ENCODE peak calls at places on chromosomes 13 and 19, in seven cellular contexts. G is BJ, Y is testis, T is heart left ventricle, R is GM06990, A is transverse colon, C is retinal pigment epithelial cell. P is an unnamed sample.

GRCh38 chr13:40776681-40777165 is 5.7 kb upstream of the MRPS31 start:
- DNase-seq in G (no peak), A (peak), T (no peak), Y (no peak), R (peak), C (no peak), P (no peak)

GRCh38 chr19:55454787-55455243 is 6.6 kb downstream of the ISOC2 start:
- DNase-seq in C (no peak), R (no peak), G (no peak), T (no peak), A (no peak), Y (peak), P (no peak)

GRCh38 chr19:30841934-30842333 is 469.8 kb downstream of the ZNF536 start:
- DNase-seq in G (no peak), C (no peak), R (no peak), Y (no peak), A (no peak), T (no peak), P (no peak)

GRCh38 chr19:12137541-12137940 is 2.6 kb downstream of the ZNF20 start:
- DNase-seq in A (no peak), T (no peak), Y (no peak), C (no peak), G (no peak), R (no peak), P (no peak)

GRCh38 chr19:1616875-1617274 is 11.6 kb upstream of the UQCR11 start:
- DNase-seq in G (no peak), C (no peak), Y (no peak), A (no peak), T (no peak), R (no peak), P (no peak)

GRCh38 chr13:92187378-92187989 is 789.1 kb downstream of the GPC5 start:
- DNase-seq in C (no peak), G (no peak), A (no peak), Y (peak), T (no peak), R (no peak), P (no peak)

GRCh38 chr13:49652691-49653305 is 24.5 kb downstream of the ARL11 start:
- DNase-seq in R (no peak), A (peak), G (no peak), T (no peak), Y (peak), C (no peak), P (no peak)

GRCh38 chr13:114067381-114067885 is 65.0 kb downstream of the RASA3 start:
- DNase-seq in C (no peak), R (peak), T (no peak), Y (no peak), A (no peak), G (peak), P (no peak)

GRCh38 chr19:8811315-8812172 is 20.6 kb downstream of the ZNF558 start:
- DNase-seq in T (no peak), C (no peak), A (no peak), Y (no peak), G (no peak), R (no peak), P (no peak)

GRCh38 chr19:56309511-56310185 is 5.0 kb downstream of the ZSCAN5A start:
- DNase-seq in A (peak), C (no peak), Y (peak), T (peak), G (no peak), R (peak), P (no peak)

GRCh38 chr19:1811472-1811894 is 593 bp downstream of the ATP8B3 start:
- DNase-seq in Y (no peak), G (no peak), R (no peak), C (no peak), T (no peak), A (peak), P (no peak)

GRCh38 chr13:86476656-86477055 is 677.4 kb upstream of the SLITRK6 start:
- DNase-seq in C (no peak), A (no peak), Y (no peak), R (no peak), T (no peak), G (no peak), P (no peak)

GRCh38 chr19:5803441-5803751 is 1.5 kb upstream of the NRTN start:
- DNase-seq in Y (no peak), C (no peak), T (no peak), R (no peak), A (no peak), G (no peak), P (no peak)
- H3K4me3 ChIP-seq in Y (no peak), C (peak), T (no peak), R (no peak), A (peak), G (peak), P (peak)

GRCh38 chr19:46579286-46579944 is 21.7 kb upstream of the CALM3 start:
- DNase-seq in R (no peak), C (no peak), G (no peak), Y (peak), T (no peak), A (no peak), P (no peak)
- TF ChIP-seq CTCF in R (peak), C (peak), G (peak), Y (no peak), T (peak), A (no peak), P (no peak)

GRCh38 chr19:19661141-19661674 is 2.3 kb downstream of the ATP13A1 start:
- DNase-seq in R (no peak), Y (no peak), G (no peak), C (no peak), T (no peak), A (no peak), P (no peak)

GRCh38 chr19:19661675-19662251 is 1.7 kb downstream of the ATP13A1 start:
- DNase-seq in T (no peak), G (no peak), Y (no peak), R (peak), A (peak), C (no peak), P (no peak)

GRCh38 chr19:19662866-19663291 is 597 bp downstream of the ATP13A1 start:
- DNase-seq in Y (no peak), A (no peak), G (no peak), R (no peak), T (no peak), C (no peak), P (no peak)

GRCh38 chr19:19663292-19664120 is at the start of gene ATP13A1:
- DNase-seq in A (peak), Y (peak), C (peak), R (peak), G (peak), T (peak), P (peak)

DNA sequence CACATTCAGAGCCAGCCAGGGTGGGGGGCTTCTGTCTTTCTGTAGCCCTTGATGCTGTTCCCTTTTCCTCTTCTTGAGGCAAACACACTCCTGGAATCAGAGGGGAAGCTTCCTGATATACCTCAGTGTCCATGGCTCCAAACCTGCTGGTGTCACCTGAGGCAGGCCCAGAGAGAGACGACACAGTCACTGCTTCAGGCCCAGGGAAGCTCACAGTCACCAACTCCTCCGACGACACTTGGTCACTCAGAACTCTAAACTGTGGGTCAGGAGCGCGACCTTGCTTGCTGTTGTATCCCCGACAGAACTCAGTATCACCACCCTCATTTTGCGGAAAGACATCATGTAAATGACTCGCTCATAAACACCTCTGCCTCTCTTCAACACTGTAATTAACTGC is 1.1 kb downstream of the ATP13A1 start:
- DNase-seq in Y (no peak), A (no peak), T (no peak), R (no peak), C (no peak), G (no peak), P (no peak)
- H3K4me3 ChIP-seq in Y (no peak), A (peak), T (no peak), R (peak), C (peak), G (peak), P (peak)

DNA sequence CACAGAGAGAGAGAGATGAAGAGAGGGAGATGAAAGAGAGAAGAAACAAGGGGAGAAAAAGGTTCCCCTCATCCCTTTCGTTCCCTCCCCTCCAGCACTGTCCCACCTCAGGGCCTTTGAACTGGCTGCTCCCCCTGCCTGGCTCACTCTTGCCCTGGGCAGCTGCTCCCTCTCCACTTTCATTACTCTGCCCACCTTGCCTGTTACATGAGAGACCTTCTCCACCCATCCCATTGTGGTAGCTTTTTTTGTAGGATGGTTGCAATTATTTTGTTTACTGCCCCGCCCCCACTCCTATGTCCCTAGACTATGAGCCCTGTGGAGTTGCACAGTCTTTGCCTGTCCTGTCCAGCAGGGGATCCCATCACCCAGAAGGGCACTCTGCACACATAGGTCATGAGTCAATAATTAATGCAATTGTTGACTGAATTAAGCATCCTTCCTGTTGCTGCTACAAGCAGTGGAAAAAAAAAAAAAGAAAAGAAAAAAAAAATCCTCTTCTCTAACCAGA is 14.1 kb downstream of the C19orf81 start:
- DNase-seq in A (no peak), T (no peak), R (no peak), G (no peak), Y (no peak), C (no peak), P (no peak)
- TF ChIP-seq CTCF in A (no peak), T (no peak), R (no peak), G (peak), Y (no peak), C (peak), P (peak)

GRCh38 chr13:27404680-27405079 is 19.7 kb upstream of the GTF3A start:
- DNase-seq in T (no peak), R (no peak), G (no peak), A (peak), Y (no peak), C (no peak), P (no peak)

GRCh38 chr13:27403727-27404385 is 20.6 kb upstream of the GTF3A start:
- DNase-seq in C (no peak), Y (no peak), R (no peak), A (peak), T (no peak), G (no peak), P (no peak)

GRCh38 chr13:27405521-27406134 is 18.8 kb upstream of the GTF3A start:
- DNase-seq in Y (no peak), A (peak), G (no peak), T (no peak), R (no peak), C (no peak), P (no peak)

GRCh38 chr13:27408074-27408473 is 16.3 kb upstream of the GTF3A start:
- DNase-seq in T (no peak), A (no peak), R (no peak), Y (no peak), C (no peak), G (no peak), P (no peak)

DNA sequence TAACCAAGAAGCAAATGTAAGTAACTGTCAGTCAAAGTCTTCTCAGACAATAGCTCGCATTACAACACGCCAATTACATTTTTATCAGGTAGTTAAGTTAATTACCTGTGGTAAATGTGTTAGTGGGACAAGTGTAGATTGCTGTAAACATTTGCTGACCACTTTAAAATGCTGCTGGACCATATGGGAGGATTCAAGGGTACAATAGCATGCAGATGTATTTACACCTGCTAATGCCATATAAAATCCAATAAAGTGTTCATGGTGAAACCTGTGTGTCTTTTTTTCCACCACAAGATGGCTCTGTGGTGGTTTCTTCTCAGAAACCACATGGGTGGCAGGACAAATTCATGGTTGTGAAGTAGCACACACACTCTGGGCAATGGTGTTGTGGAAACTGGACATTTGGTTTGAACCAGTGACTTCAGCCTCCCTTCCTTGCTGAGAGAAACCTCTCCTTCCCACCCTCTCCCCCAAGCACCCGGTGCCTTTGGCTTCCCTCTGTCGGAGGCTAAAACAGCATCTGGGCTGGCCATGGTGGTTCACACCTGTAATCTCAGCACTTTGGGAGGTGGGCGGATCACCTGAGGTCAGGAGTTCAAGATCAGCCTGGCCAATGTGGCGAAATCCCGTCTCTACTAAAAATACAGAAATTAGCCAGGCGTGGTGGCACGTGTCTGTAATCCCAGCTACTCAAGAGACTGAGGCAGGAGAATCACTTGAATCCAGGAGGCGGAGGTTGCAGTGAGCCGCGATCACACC is 18.1 kb upstream of the GTF3A start:
- DNase-seq in R (no peak), Y (no peak), A (no peak), G (no peak), T (no peak), C (no peak), P (no peak)
- H3K4me3 ChIP-seq in R (no peak), Y (no peak), A (no peak), G (no peak), T (no peak), C (no peak), P (no peak)

GRCh38 chr13:97948041-97948440 is 5.4 kb upstream of the IPO5 start:
- DNase-seq in G (no peak), Y (no peak), C (no peak), A (no peak), T (no peak), R (no peak), P (no peak)

GRCh38 chr13:97944396-97945029 is 9.0 kb upstream of the IPO5 start:
- DNase-seq in Y (no peak), R (no peak), A (no peak), G (no peak), C (no peak), T (no peak), P (no peak)

GRCh38 chr13:97946951-97947588 is 6.4 kb upstream of the IPO5 start:
- DNase-seq in A (no peak), C (peak), R (no peak), T (no peak), G (peak), Y (no peak), P (peak)

GRCh38 chr13:97945342-97945741 is 8.1 kb upstream of the IPO5 start:
- DNase-seq in T (no peak), C (no peak), R (no peak), A (no peak), G (no peak), Y (no peak), P (no peak)

DNA sequence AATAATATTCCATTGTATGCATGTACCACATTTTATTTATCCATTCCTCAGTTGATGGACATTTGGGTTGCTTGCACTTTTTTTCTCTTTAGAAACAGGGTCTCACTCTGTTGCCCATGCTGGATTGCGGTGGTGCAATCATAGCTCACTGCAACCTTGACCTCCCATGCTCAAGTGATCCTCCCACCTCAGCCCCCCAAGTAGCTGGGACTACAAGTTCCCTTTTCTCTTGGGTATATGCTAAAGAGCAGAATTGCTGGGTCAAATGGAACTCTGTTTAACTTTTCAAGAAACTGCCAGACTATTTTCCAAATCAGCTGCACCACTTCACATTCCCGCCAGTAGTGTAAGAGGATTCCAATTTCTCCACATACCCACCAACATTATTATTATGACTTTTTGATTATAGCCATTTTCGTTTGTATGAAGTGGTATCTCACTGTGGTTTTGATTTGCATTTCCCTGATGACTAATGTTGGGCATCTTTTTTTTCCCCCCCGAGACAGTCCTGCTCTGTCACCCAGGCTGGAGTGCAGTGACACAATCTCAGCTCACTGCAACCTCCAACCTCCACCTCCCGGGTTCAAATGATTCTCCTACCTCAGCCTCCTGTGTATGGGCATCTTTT is 7.6 kb upstream of the IPO5 start:
- DNase-seq in A (no peak), Y (no peak), G (no peak), R (no peak), C (no peak), T (no peak), P (no peak)
- TF ChIP-seq CTCF in A (no peak), Y (no peak), G (no peak), R (no peak), C (no peak), T (no peak), P (no peak)